ENCODE peak calls at places on chromosome 3, in six cellular contexts. F is uterus, B is fibroblast of the aortic adventitia, U is fibroblast of mammary gland, Z is adrenal gland, O is ovary. V is an unnamed sample.

GRCh38 chr3:116264546-116265174 is 180.6 kb downstream of the LSAMP start:
- DNase-seq in F (no peak), B (no peak), U (no peak), Z (no peak), O (no peak), V (no peak)

GRCh38 chr3:52394751-52395502 is 50.0 kb downstream of the SEMA3G start:
- DNase-seq in F (no peak), B (no peak), U (no peak), Z (no peak), O (no peak), V (no peak)

GRCh38 chr3:152969557-152970300 is 134.8 kb downstream of the P2RY1 start:
- DNase-seq in F (no peak), B (peak; percentile 25), U (peak; percentile 60), Z (no peak), O (no peak), V (peak; percentile 64)

GRCh38 chr3:172125963-172126403 is 86.6 kb downstream of the FNDC3B start:
- DNase-seq in F (peak; percentile 66), B (peak; percentile 78), U (peak; percentile 92), Z (no peak), O (peak; percentile 52), V (peak; percentile 92)

GRCh38 chr3:130857336-130858026 is 36.4 kb upstream of the ATP2C1 start:
- DNase-seq in F (no peak), B (no peak), U (no peak), Z (no peak), O (no peak), V (no peak)

GRCh38 chr3:70871909-70872656 is 559.6 kb upstream of the MDFIC2 start:
- DNase-seq in F (no peak), B (peak; percentile 95), U (peak; percentile 98), Z (peak; percentile 23), O (peak; percentile 40), V (peak; percentile 93)

GRCh38 chr3:105656607-105657504 is 212.0 kb downstream of the CBLB start:
- DNase-seq in F (no peak), B (peak; percentile 65), U (no peak), Z (no peak), O (no peak), V (no peak)

GRCh38 chr3:99842826-99843589 is 25.3 kb downstream of the CMSS1 start:
- DNase-seq in F (no peak), B (peak; percentile 81), U (peak; percentile 70), Z (no peak), O (no peak), V (peak; percentile 75)

GRCh38 chr3:114093596-114093995 is 37.1 kb downstream of the QTRT2 start:
- DNase-seq in F (peak; percentile 24), B (peak; percentile 85), U (peak; percentile 83), Z (peak; percentile 34), O (peak; percentile 44), V (peak; percentile 86)

GRCh38 chr3:52030725-52031330 is 25.5 kb downstream of the DUSP7 start:
- DNase-seq in F (no peak), B (no peak), U (no peak), Z (no peak), O (no peak), V (no peak)

GRCh38 chr3:120144267-120144666 is 50.0 kb upstream of the GSK3B start:
- DNase-seq in F (no peak), B (peak; percentile 58), U (no peak), Z (no peak), O (no peak), V (peak; percentile 35)

GRCh38 chr3:169636928-169637327 is 26.6 kb downstream of the MECOM start:
- DNase-seq in F (no peak), B (no peak), U (no peak), Z (no peak), O (no peak), V (no peak)

GRCh38 chr3:159029306-159030026 is 227.6 kb downstream of the MFSD1 start:
- DNase-seq in F (no peak), B (no peak), U (no peak), Z (no peak), O (no peak), V (no peak)

GRCh38 chr3:70064194-70064787 is 64.8 kb downstream of the SAMMSON start:
- DNase-seq in F (no peak), B (peak; percentile 59), U (peak; percentile 51), Z (no peak), O (peak; percentile 19), V (peak; percentile 20)

GRCh38 chr3:53776494-53777101 is 69.6 kb downstream of the CHDH start:
- DNase-seq in F (no peak), B (peak; percentile 74), U (peak; percentile 54), Z (no peak), O (no peak), V (peak; percentile 55)

GRCh38 chr3:66344846-66345578 is 124.2 kb downstream of the SLC25A26 start:
- DNase-seq in F (no peak), B (no peak), U (no peak), Z (no peak), O (no peak), V (no peak)

GRCh38 chr3:168517514-168518071 is 421.9 kb upstream of the GOLIM4 start:
- DNase-seq in F (no peak), B (no peak), U (no peak), Z (no peak), O (no peak), V (no peak)

GRCh38 chr3:26621891-26622633 is 510 bp upstream of the LRRC3B start:
- DNase-seq in F (no peak), B (no peak), U (no peak), Z (no peak), O (no peak), V (no peak)

GRCh38 chr3:57999423-58000115 is 8.7 kb upstream of the FLNB start:
- DNase-seq in F (no peak), B (no peak), U (no peak), Z (no peak), O (no peak), V (no peak)

GRCh38 chr3:97901327-97902295 is 70.6 kb downstream of the RIOX2 start:
- DNase-seq in F (no peak), B (peak; percentile 11), U (peak; percentile 10), Z (no peak), O (no peak), V (no peak)

GRCh38 chr3:105537371-105538075 is 170.8 kb downstream of the ALCAM start:
- DNase-seq in F (no peak), B (no peak), U (peak; percentile 21), Z (no peak), O (no peak), V (peak; percentile 57)

GRCh38 chr3:65245133-65246076 is 557.6 kb upstream of the ADAMTS9 start:
- DNase-seq in F (no peak), B (peak; percentile 18), U (peak; percentile 40), Z (no peak), O (peak; percentile 23), V (peak; percentile 47)
- TF ChIP-seq CTCF in F (peak; percentile 59), B (peak; percentile 20), U (peak; percentile 46), Z (peak; percentile 39), O (no peak), V (peak; percentile 27)

GRCh38 chr3:178588593-178588992 is 52.4 kb downstream of the KCNMB2 start:
- DNase-seq in F (no peak), B (no peak), U (no peak), Z (no peak), O (no peak), V (no peak)
- H3K4me3 ChIP-seq in F (no peak overlapping the region), B (no peak overlapping the region), U (no peak overlapping the region), Z (no peak overlapping the region), O (no peak overlapping the region), V (no peak overlapping the region)

DNA sequence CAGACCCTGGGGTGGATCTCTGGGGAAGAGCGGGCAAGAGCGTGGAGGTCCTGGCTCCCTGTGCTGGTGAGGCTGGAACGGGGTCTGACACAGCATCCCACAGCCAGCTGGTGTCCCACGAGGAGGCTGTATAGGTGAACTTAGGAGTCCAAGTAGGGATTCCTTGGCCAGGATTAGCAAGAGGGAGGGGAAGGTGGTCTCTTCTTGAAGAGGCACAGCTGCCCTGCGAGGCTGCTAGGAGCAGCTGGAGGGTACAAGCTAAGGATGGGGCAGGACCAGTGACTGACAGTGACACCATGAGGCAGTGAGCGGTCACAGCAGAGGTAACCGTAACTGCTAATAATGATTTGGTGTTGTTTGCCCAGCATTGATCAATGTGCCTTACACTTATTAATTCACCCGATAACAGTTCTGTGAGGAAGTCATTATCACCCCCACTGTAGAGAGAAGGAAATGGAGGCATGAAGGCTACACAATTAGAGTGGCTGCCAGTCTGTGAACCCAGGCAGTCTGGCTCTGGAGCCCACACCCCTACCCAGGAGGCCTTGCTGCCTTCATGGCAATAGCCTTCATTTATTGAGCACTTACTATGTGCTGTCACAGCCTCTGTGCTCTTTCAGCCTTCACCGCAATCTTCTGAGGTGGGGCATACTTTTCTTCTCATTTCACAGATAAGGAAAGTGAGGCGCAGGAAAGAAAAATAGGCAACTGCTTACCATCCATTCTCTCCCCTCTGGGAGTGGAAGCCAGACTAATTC is 59.4 kb downstream of the TMEM44 start:
- DNase-seq in F (no peak), B (peak; percentile 70), U (peak; percentile 77), Z (peak; percentile 54), O (no peak), V (peak; percentile 62)
- TF ChIP-seq CTCF in F (no peak), B (peak; percentile 37), U (peak; percentile 50), Z (peak; percentile 38), O (no peak), V (peak; percentile 34)

GRCh38 chr3:62797129-62797528 is 78.1 kb downstream of the CADPS start:
- DNase-seq in F (no peak), B (no peak), U (no peak), Z (no peak), O (no peak), V (no peak)

GRCh38 chr3:62798000-62798399 is 77.2 kb downstream of the CADPS start:
- DNase-seq in F (no peak), B (no peak), U (no peak), Z (no peak), O (no peak), V (no peak)

GRCh38 chr3:62793961-62794360 is 81.3 kb downstream of the CADPS start:
- DNase-seq in F (no peak), B (peak; percentile 4), U (peak; percentile 39), Z (no peak), O (no peak), V (no peak)

DNA sequence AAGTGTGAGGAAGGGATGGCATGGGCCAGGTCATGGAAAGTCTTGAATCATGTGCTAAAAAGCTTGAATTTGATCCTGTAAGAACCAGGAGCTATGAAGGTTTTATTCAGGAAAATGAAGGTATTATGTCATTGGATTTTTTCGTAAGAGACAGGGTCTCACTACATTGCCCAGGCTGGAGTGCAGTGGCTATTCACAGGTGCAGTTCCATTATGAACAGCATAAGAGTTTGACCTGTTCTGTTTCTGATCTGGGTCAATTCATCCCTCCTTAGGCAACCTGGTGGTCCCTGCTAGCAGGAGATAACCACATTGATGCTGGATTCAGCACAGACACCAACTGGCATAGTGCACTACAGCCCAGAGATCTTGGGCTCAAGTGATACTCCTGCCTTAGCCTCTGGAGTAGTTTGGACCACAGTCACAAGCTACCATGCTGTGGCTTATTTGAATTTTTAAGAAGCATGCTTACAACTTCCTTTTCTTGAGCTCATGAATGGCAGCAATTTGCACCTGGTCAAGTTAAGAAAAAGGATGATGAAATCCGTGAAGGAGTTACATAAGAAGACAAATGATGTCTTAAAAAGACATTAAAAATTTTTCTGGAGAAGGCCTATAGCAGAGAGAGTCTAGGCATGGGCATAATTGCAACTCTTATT is 79.1 kb downstream of the CADPS start:
- DNase-seq in F (no peak), B (no peak), U (no peak), Z (no peak), O (no peak), V (no peak)
- H3K4me3 ChIP-seq in F (no peak overlapping the region), B (no peak overlapping the region), U (no peak overlapping the region), Z (no peak overlapping the region), O (no peak overlapping the region), V (no peak overlapping the region)

V was measured in foreskin fibroblast.